ENCODE peak calls at places on chromosome 22, in eight cellular contexts. Y is kidney epithelial cell; Z is left cardiac atrium; T is lower leg skin; M is T47D; K is stimulated activated CD8-positive, alpha-beta memory T cell treated with anti-CD3 and anti-CD28 coated beads, Interleukin-7, amount 100 ng/mL, for 1 hour; O is head of caudate nucleus; I is pancreas. W is an unnamed sample.

GRCh38 chr22:29810156-29810555 is 27.9 kb downstream of the ASCC2 start:
- DNase-seq in I (no peak), K (no peak), Y (no peak), O (no peak), M (peak), Z (no peak), T (no peak), W (no peak)

GRCh38 chr22:27153386-27153785 is 496.0 kb downstream of the MIAT start:
- DNase-seq in T (no peak), O (no peak), K (no peak), Y (no peak), M (no peak), Z (no peak), I (no peak), W (no peak)

GRCh38 chr22:30325065-30325720 is 1.5 kb downstream of the TBC1D10A start:
- DNase-seq in I (no peak), O (no peak), Z (peak), T (peak), M (peak), K (no peak), Y (no peak), W (peak)

GRCh38 chr22:40491990-40492631 is 121.7 kb downstream of the SGSM3 start:
- DNase-seq in O (no peak), T (peak), I (no peak), K (no peak), Y (no peak), Z (no peak), M (no peak), W (no peak)

GRCh38 chr22:48829908-48830307 is 997.8 kb downstream of the BRD1 start:
- DNase-seq in M (no peak), Z (no peak), O (no peak), I (no peak), T (no peak), K (no peak), Y (no peak), W (no peak)

GRCh38 chr22:22386602-22387385 is 121.7 kb downstream of the ZNF280B start:
- DNase-seq in K (no peak), O (no peak), Y (no peak), Z (no peak), T (no peak), M (no peak), I (no peak), W (no peak)

GRCh38 chr22:39292561-39293074 is 26.8 kb downstream of the RPL3 start:
- DNase-seq in K (no peak), Z (peak), O (peak), I (peak), Y (peak), T (peak), M (peak), W (peak)

GRCh38 chr22:36565686-36566085 is 36.7 kb upstream of the EIF3D start:
- DNase-seq in Z (no peak), T (no peak), Y (no peak), M (no peak), I (no peak), O (no peak), K (no peak), W (no peak)

GRCh38 chr22:23240639-23241389 is 60.5 kb downstream of the BCR start:
- DNase-seq in K (no peak), M (peak), O (no peak), T (no peak), Z (no peak), I (peak), Y (no peak), W (no peak)

GRCh38 chr22:35961480-35961902 is 67.1 kb downstream of the RBFOX2 start:
- DNase-seq in M (no peak), O (peak), Z (peak), K (no peak), I (no peak), Y (peak), T (peak), W (no peak)

GRCh38 chr22:35154937-35155387 is 89.0 kb downstream of the ISX start:
- DNase-seq in T (peak), Z (peak), K (no peak), O (peak), I (peak), Y (peak), M (peak), W (peak)

GRCh38 chr22:29475550-29475949 is 4.5 kb upstream of the NEFH start:
- DNase-seq in T (no peak), Y (no peak), M (no peak), O (no peak), I (no peak), K (no peak), Z (no peak), W (no peak)

GRCh38 chr22:22460060-22460459 is 48.5 kb downstream of the ZNF280B start:
- DNase-seq in O (no peak), I (no peak), T (no peak), M (no peak), Z (no peak), K (no peak), Y (no peak), W (no peak)

GRCh38 chr22:44599084-44599483 is 101.1 kb upstream of the RTL6 start:
- DNase-seq in O (no peak), Z (no peak), T (no peak), I (no peak), M (no peak), K (no peak), Y (no peak), W (no peak)

GRCh38 chr22:50261615-50262459 is at the start of gene MAPK12:
- DNase-seq in Y (no peak), M (no peak), I (no peak), K (no peak), Z (peak), O (no peak), T (no peak), W (no peak)

GRCh38 chr22:26066534-26066933 is 102.7 kb upstream of the SEZ6L start:
- DNase-seq in I (no peak), Y (no peak), O (peak), K (no peak), Z (no peak), T (no peak), M (no peak), W (no peak)

GRCh38 chr22:37501610-37502341 is 15.6 kb upstream of the MFNG start:
- DNase-seq in K (no peak), Z (peak), Y (peak), O (no peak), I (peak), M (peak), T (no peak), W (peak)

GRCh38 chr22:49077586-49077985 is 750.1 kb downstream of the BRD1 start:
- DNase-seq in Z (no peak), I (no peak), O (no peak), K (no peak), M (no peak), T (no peak), Y (no peak), W (no peak)

GRCh38 chr22:46602025-46602424 is 18.2 kb upstream of the GRAMD4 start:
- DNase-seq in I (no peak), T (no peak), O (no peak), Z (no peak), K (no peak), Y (no peak), M (no peak), W (no peak)

GRCh38 chr22:40671796-40672360 is 7.4 kb upstream of the MCHR1 start:
- DNase-seq in T (no peak), M (no peak), K (no peak), O (no peak), I (no peak), Y (no peak), Z (no peak), W (no peak)

GRCh38 chr22:37933711-37934376 is 19.6 kb downstream of the C22orf23 start:
- DNase-seq in K (peak), M (peak), T (peak), Y (peak), Z (peak), O (peak), I (peak), W (peak)

GRCh38 chr22:40404251-40405177 is 34.1 kb downstream of the SGSM3 start:
- DNase-seq in Z (no peak), I (peak), Y (no peak), O (no peak), M (no peak), K (no peak), T (no peak), W (no peak)

GRCh38 chr22:35912668-35913067 is 116.0 kb downstream of the RBFOX2 start:
- DNase-seq in K (no peak), Z (no peak), M (no peak), T (no peak), O (no peak), I (no peak), Y (no peak), W (no peak)

GRCh38 chr22:20211997-20212753 is 55.9 kb downstream of the RTN4R start:
- DNase-seq in Z (peak), T (no peak), I (peak), K (no peak), M (no peak), Y (no peak), O (no peak), W (peak)